ENCODE peak calls at places on chromosomes 5 and 9, in eight cellular contexts. One of them, this sample, is unnamed.
A peak's percentile ranks its signal among the peaks of the same experiment; 100 is the strongest.

GRCh38 chr5:127700237-127700766 is 2.9 kb upstream of the CCDC192 start:
- DNase-seq in right cardiac atrium: no peak
- DNase-seq in activated CD4-positive, alpha-beta T cell treated with anti-CD3 and anti-CD28 coated beads, Interleukin-2, amount 50 U/mL, for 1 hour: no peak
- DNase-seq in NCI-H1105 treated with DMSO at 0.1 percent for 48 hours: no peak
- DNase-seq in MM.1S: no peak
- DNase-seq in substantia nigra: no peak
- DNase-seq in kidney glomerular epithelial cell: no peak
- DNase-seq in activated T-helper 1 cell treated with anti-CD3 and anti-CD28 coated beads, Interleukin-12 subunit alpha, Interleukin-12 subunit beta, Interleukin-2, Interleukin-4 antibody, amounts not matched to agents 30 ng/mL and 10 ng/mL and 1 ng/mL, durations not matched to agents 14 hours and 24 hours and 36 hours: no peak
- DNase-seq in this sample: no peak

GRCh38 chr9:98994226-98995058 is 50.7 kb downstream of the COL15A1 start:
- DNase-seq in kidney glomerular epithelial cell: no peak
- DNase-seq in NCI-H1105 treated with DMSO at 0.1 percent for 48 hours: no peak
- DNase-seq in substantia nigra: no peak
- DNase-seq in activated T-helper 1 cell treated with anti-CD3 and anti-CD28 coated beads, Interleukin-12 subunit alpha, Interleukin-12 subunit beta, Interleukin-2, Interleukin-4 antibody, amounts not matched to agents 30 ng/mL and 10 ng/mL and 1 ng/mL, durations not matched to agents 14 hours and 24 hours and 36 hours: no peak
- DNase-seq in MM.1S: no peak
- DNase-seq in activated CD4-positive, alpha-beta T cell treated with anti-CD3 and anti-CD28 coated beads, Interleukin-2, amount 50 U/mL, for 1 hour: no peak
- DNase-seq in right cardiac atrium: no peak
- DNase-seq in this sample: no peak

GRCh38 chr5:158770506-158770905 is 329.2 kb downstream of the EBF1 start:
- DNase-seq in MM.1S: no peak
- DNase-seq in NCI-H1105 treated with DMSO at 0.1 percent for 48 hours: no peak
- DNase-seq in right cardiac atrium: no peak
- DNase-seq in activated CD4-positive, alpha-beta T cell treated with anti-CD3 and anti-CD28 coated beads, Interleukin-2, amount 50 U/mL, for 1 hour: no peak
- DNase-seq in kidney glomerular epithelial cell: no peak
- DNase-seq in substantia nigra: no peak
- DNase-seq in activated T-helper 1 cell treated with anti-CD3 and anti-CD28 coated beads, Interleukin-12 subunit alpha, Interleukin-12 subunit beta, Interleukin-2, Interleukin-4 antibody, amounts not matched to agents 30 ng/mL and 10 ng/mL and 1 ng/mL, durations not matched to agents 14 hours and 24 hours and 36 hours: no peak
- DNase-seq in this sample: no peak

GRCh38 chr9:38178282-38178681 is 109.3 kb upstream of the SHB start:
- DNase-seq in kidney glomerular epithelial cell: no peak
- DNase-seq in MM.1S: no peak
- DNase-seq in right cardiac atrium: no peak
- DNase-seq in activated T-helper 1 cell treated with anti-CD3 and anti-CD28 coated beads, Interleukin-12 subunit alpha, Interleukin-12 subunit beta, Interleukin-2, Interleukin-4 antibody, amounts not matched to agents 30 ng/mL and 10 ng/mL and 1 ng/mL, durations not matched to agents 14 hours and 24 hours and 36 hours: no peak
- DNase-seq in substantia nigra: no peak
- DNase-seq in NCI-H1105 treated with DMSO at 0.1 percent for 48 hours: no peak
- DNase-seq in activated CD4-positive, alpha-beta T cell treated with anti-CD3 and anti-CD28 coated beads, Interleukin-2, amount 50 U/mL, for 1 hour: no peak
- DNase-seq in this sample: no peak

GRCh38 chr9:7009065-7009464 is 251.3 kb downstream of the KDM4C start:
- DNase-seq in substantia nigra: no peak
- DNase-seq in kidney glomerular epithelial cell: no peak
- DNase-seq in activated CD4-positive, alpha-beta T cell treated with anti-CD3 and anti-CD28 coated beads, Interleukin-2, amount 50 U/mL, for 1 hour: no peak
- DNase-seq in right cardiac atrium: no peak
- DNase-seq in activated T-helper 1 cell treated with anti-CD3 and anti-CD28 coated beads, Interleukin-12 subunit alpha, Interleukin-12 subunit beta, Interleukin-2, Interleukin-4 antibody, amounts not matched to agents 30 ng/mL and 10 ng/mL and 1 ng/mL, durations not matched to agents 14 hours and 24 hours and 36 hours: no peak
- DNase-seq in MM.1S: no peak
- DNase-seq in NCI-H1105 treated with DMSO at 0.1 percent for 48 hours: no peak
- DNase-seq in this sample: no peak

GRCh38 chr5:33854733-33855151 is 37.0 kb downstream of the ADAMTS12 start:
- DNase-seq in substantia nigra: no peak
- DNase-seq in kidney glomerular epithelial cell: peak; percentile 93
- DNase-seq in activated CD4-positive, alpha-beta T cell treated with anti-CD3 and anti-CD28 coated beads, Interleukin-2, amount 50 U/mL, for 1 hour: no peak
- DNase-seq in right cardiac atrium: peak; percentile 18
- DNase-seq in NCI-H1105 treated with DMSO at 0.1 percent for 48 hours: no peak
- DNase-seq in activated T-helper 1 cell treated with anti-CD3 and anti-CD28 coated beads, Interleukin-12 subunit alpha, Interleukin-12 subunit beta, Interleukin-2, Interleukin-4 antibody, amounts not matched to agents 30 ng/mL and 10 ng/mL and 1 ng/mL, durations not matched to agents 14 hours and 24 hours and 36 hours: no peak
- DNase-seq in MM.1S: no peak
- DNase-seq in this sample: no peak

GRCh38 chr9:134234001-134234660 is 69.8 kb upstream of the RNU6ATAC start:
- DNase-seq in MM.1S: no peak
- DNase-seq in substantia nigra: no peak
- DNase-seq in activated T-helper 1 cell treated with anti-CD3 and anti-CD28 coated beads, Interleukin-12 subunit alpha, Interleukin-12 subunit beta, Interleukin-2, Interleukin-4 antibody, amounts not matched to agents 30 ng/mL and 10 ng/mL and 1 ng/mL, durations not matched to agents 14 hours and 24 hours and 36 hours: no peak
- DNase-seq in NCI-H1105 treated with DMSO at 0.1 percent for 48 hours: peak; percentile 9
- DNase-seq in activated CD4-positive, alpha-beta T cell treated with anti-CD3 and anti-CD28 coated beads, Interleukin-2, amount 50 U/mL, for 1 hour: no peak
- DNase-seq in kidney glomerular epithelial cell: no peak
- DNase-seq in right cardiac atrium: no peak
- DNase-seq in this sample: no peak

GRCh38 chr9:120916573-120916972 is 10.0 kb downstream of the TRAF1 start:
- DNase-seq in activated CD4-positive, alpha-beta T cell treated with anti-CD3 and anti-CD28 coated beads, Interleukin-2, amount 50 U/mL, for 1 hour: no peak
- DNase-seq in activated T-helper 1 cell treated with anti-CD3 and anti-CD28 coated beads, Interleukin-12 subunit alpha, Interleukin-12 subunit beta, Interleukin-2, Interleukin-4 antibody, amounts not matched to agents 30 ng/mL and 10 ng/mL and 1 ng/mL, durations not matched to agents 14 hours and 24 hours and 36 hours: no peak
- DNase-seq in MM.1S: no peak
- DNase-seq in NCI-H1105 treated with DMSO at 0.1 percent for 48 hours: no peak
- DNase-seq in substantia nigra: peak; percentile 43
- DNase-seq in kidney glomerular epithelial cell: no peak
- DNase-seq in right cardiac atrium: peak; percentile 75
- DNase-seq in this sample: peak; percentile 83

GRCh38 chr9:124128568-124128967 is 117.0 kb downstream of the LHX2 start:
- DNase-seq in right cardiac atrium: no peak
- DNase-seq in NCI-H1105 treated with DMSO at 0.1 percent for 48 hours: no peak
- DNase-seq in activated CD4-positive, alpha-beta T cell treated with anti-CD3 and anti-CD28 coated beads, Interleukin-2, amount 50 U/mL, for 1 hour: no peak
- DNase-seq in substantia nigra: no peak
- DNase-seq in activated T-helper 1 cell treated with anti-CD3 and anti-CD28 coated beads, Interleukin-12 subunit alpha, Interleukin-12 subunit beta, Interleukin-2, Interleukin-4 antibody, amounts not matched to agents 30 ng/mL and 10 ng/mL and 1 ng/mL, durations not matched to agents 14 hours and 24 hours and 36 hours: no peak
- DNase-seq in MM.1S: no peak
- DNase-seq in kidney glomerular epithelial cell: no peak
- DNase-seq in this sample: no peak

GRCh38 chr5:154567155-154567554 is 89.1 kb upstream of the HAND1 start:
- DNase-seq in activated T-helper 1 cell treated with anti-CD3 and anti-CD28 coated beads, Interleukin-12 subunit alpha, Interleukin-12 subunit beta, Interleukin-2, Interleukin-4 antibody, amounts not matched to agents 30 ng/mL and 10 ng/mL and 1 ng/mL, durations not matched to agents 14 hours and 24 hours and 36 hours: no peak
- DNase-seq in kidney glomerular epithelial cell: no peak
- DNase-seq in substantia nigra: no peak
- DNase-seq in NCI-H1105 treated with DMSO at 0.1 percent for 48 hours: no peak
- DNase-seq in activated CD4-positive, alpha-beta T cell treated with anti-CD3 and anti-CD28 coated beads, Interleukin-2, amount 50 U/mL, for 1 hour: no peak
- DNase-seq in right cardiac atrium: no peak
- DNase-seq in MM.1S: no peak
- DNase-seq in this sample: no peak

GRCh38 chr5:94746731-94747124 is 128.3 kb downstream of the SLF1 start:
- DNase-seq in activated T-helper 1 cell treated with anti-CD3 and anti-CD28 coated beads, Interleukin-12 subunit alpha, Interleukin-12 subunit beta, Interleukin-2, Interleukin-4 antibody, amounts not matched to agents 30 ng/mL and 10 ng/mL and 1 ng/mL, durations not matched to agents 14 hours and 24 hours and 36 hours: no peak
- DNase-seq in activated CD4-positive, alpha-beta T cell treated with anti-CD3 and anti-CD28 coated beads, Interleukin-2, amount 50 U/mL, for 1 hour: no peak
- DNase-seq in right cardiac atrium: no peak
- DNase-seq in MM.1S: no peak
- DNase-seq in kidney glomerular epithelial cell: peak; percentile 13
- DNase-seq in NCI-H1105 treated with DMSO at 0.1 percent for 48 hours: no peak
- DNase-seq in substantia nigra: no peak
- DNase-seq in this sample: no peak

GRCh38 chr9:126232461-126232860 is 94.2 kb upstream of the MVB12B start:
- DNase-seq in MM.1S: no peak
- DNase-seq in activated T-helper 1 cell treated with anti-CD3 and anti-CD28 coated beads, Interleukin-12 subunit alpha, Interleukin-12 subunit beta, Interleukin-2, Interleukin-4 antibody, amounts not matched to agents 30 ng/mL and 10 ng/mL and 1 ng/mL, durations not matched to agents 14 hours and 24 hours and 36 hours: no peak
- DNase-seq in right cardiac atrium: no peak
- DNase-seq in kidney glomerular epithelial cell: no peak
- DNase-seq in NCI-H1105 treated with DMSO at 0.1 percent for 48 hours: no peak
- DNase-seq in substantia nigra: no peak
- DNase-seq in activated CD4-positive, alpha-beta T cell treated with anti-CD3 and anti-CD28 coated beads, Interleukin-2, amount 50 U/mL, for 1 hour: no peak
- DNase-seq in this sample: no peak

GRCh38 chr5:76710991-76711390 is 4.9 kb upstream of the F2R start:
- DNase-seq in substantia nigra: no peak
- DNase-seq in kidney glomerular epithelial cell: peak; percentile 17
- DNase-seq in activated CD4-positive, alpha-beta T cell treated with anti-CD3 and anti-CD28 coated beads, Interleukin-2, amount 50 U/mL, for 1 hour: no peak
- DNase-seq in right cardiac atrium: no peak
- DNase-seq in NCI-H1105 treated with DMSO at 0.1 percent for 48 hours: no peak
- DNase-seq in MM.1S: peak; percentile 19
- DNase-seq in activated T-helper 1 cell treated with anti-CD3 and anti-CD28 coated beads, Interleukin-12 subunit alpha, Interleukin-12 subunit beta, Interleukin-2, Interleukin-4 antibody, amounts not matched to agents 30 ng/mL and 10 ng/mL and 1 ng/mL, durations not matched to agents 14 hours and 24 hours and 36 hours: no peak
- DNase-seq in this sample: no peak

GRCh38 chr5:159430361-159431018 is 100.2 kb upstream of the IL12B start:
- DNase-seq in substantia nigra: no peak
- DNase-seq in activated T-helper 1 cell treated with anti-CD3 and anti-CD28 coated beads, Interleukin-12 subunit alpha, Interleukin-12 subunit beta, Interleukin-2, Interleukin-4 antibody, amounts not matched to agents 30 ng/mL and 10 ng/mL and 1 ng/mL, durations not matched to agents 14 hours and 24 hours and 36 hours: no peak
- DNase-seq in MM.1S: no peak
- DNase-seq in activated CD4-positive, alpha-beta T cell treated with anti-CD3 and anti-CD28 coated beads, Interleukin-2, amount 50 U/mL, for 1 hour: no peak
- DNase-seq in kidney glomerular epithelial cell: no peak
- DNase-seq in right cardiac atrium: no peak
- DNase-seq in NCI-H1105 treated with DMSO at 0.1 percent for 48 hours: no peak
- DNase-seq in this sample: no peak

GRCh38 chr5:113510836-113511451 is 2.5 kb upstream of the YTHDC2 start:
- DNase-seq in NCI-H1105 treated with DMSO at 0.1 percent for 48 hours: peak; percentile 30
- DNase-seq in MM.1S: peak; percentile 65
- DNase-seq in activated T-helper 1 cell treated with anti-CD3 and anti-CD28 coated beads, Interleukin-12 subunit alpha, Interleukin-12 subunit beta, Interleukin-2, Interleukin-4 antibody, amounts not matched to agents 30 ng/mL and 10 ng/mL and 1 ng/mL, durations not matched to agents 14 hours and 24 hours and 36 hours: no peak
- DNase-seq in right cardiac atrium: no peak
- DNase-seq in activated CD4-positive, alpha-beta T cell treated with anti-CD3 and anti-CD28 coated beads, Interleukin-2, amount 50 U/mL, for 1 hour: no peak
- DNase-seq in kidney glomerular epithelial cell: peak; percentile 20
- DNase-seq in substantia nigra: no peak
- DNase-seq in this sample: no peak

GRCh38 chr5:116440329-116440895 is 134.2 kb downstream of the SEMA6A start:
- DNase-seq in activated CD4-positive, alpha-beta T cell treated with anti-CD3 and anti-CD28 coated beads, Interleukin-2, amount 50 U/mL, for 1 hour: no peak
- DNase-seq in substantia nigra: no peak
- DNase-seq in activated T-helper 1 cell treated with anti-CD3 and anti-CD28 coated beads, Interleukin-12 subunit alpha, Interleukin-12 subunit beta, Interleukin-2, Interleukin-4 antibody, amounts not matched to agents 30 ng/mL and 10 ng/mL and 1 ng/mL, durations not matched to agents 14 hours and 24 hours and 36 hours: no peak
- DNase-seq in right cardiac atrium: no peak
- DNase-seq in NCI-H1105 treated with DMSO at 0.1 percent for 48 hours: no peak
- DNase-seq in kidney glomerular epithelial cell: no peak
- DNase-seq in MM.1S: no peak
- DNase-seq in this sample: no peak

GRCh38 chr5:10863763-10864383 is 102.8 kb upstream of the DAP start:
- DNase-seq in NCI-H1105 treated with DMSO at 0.1 percent for 48 hours: no peak
- DNase-seq in activated T-helper 1 cell treated with anti-CD3 and anti-CD28 coated beads, Interleukin-12 subunit alpha, Interleukin-12 subunit beta, Interleukin-2, Interleukin-4 antibody, amounts not matched to agents 30 ng/mL and 10 ng/mL and 1 ng/mL, durations not matched to agents 14 hours and 24 hours and 36 hours: peak; percentile 19
- DNase-seq in MM.1S: peak; percentile 56
- DNase-seq in right cardiac atrium: no peak
- DNase-seq in kidney glomerular epithelial cell: no peak
- DNase-seq in activated CD4-positive, alpha-beta T cell treated with anti-CD3 and anti-CD28 coated beads, Interleukin-2, amount 50 U/mL, for 1 hour: peak; percentile 46
- DNase-seq in substantia nigra: peak; percentile 32
- DNase-seq in this sample: peak; percentile 57

GRCh38 chr9:130833324-130833990 is 1.6 kb upstream of the ABL1 start:
- DNase-seq in kidney glomerular epithelial cell: no peak
- DNase-seq in substantia nigra: no peak
- DNase-seq in NCI-H1105 treated with DMSO at 0.1 percent for 48 hours: no peak
- DNase-seq in activated CD4-positive, alpha-beta T cell treated with anti-CD3 and anti-CD28 coated beads, Interleukin-2, amount 50 U/mL, for 1 hour: no peak
- DNase-seq in right cardiac atrium: no peak
- DNase-seq in activated T-helper 1 cell treated with anti-CD3 and anti-CD28 coated beads, Interleukin-12 subunit alpha, Interleukin-12 subunit beta, Interleukin-2, Interleukin-4 antibody, amounts not matched to agents 30 ng/mL and 10 ng/mL and 1 ng/mL, durations not matched to agents 14 hours and 24 hours and 36 hours: no peak
- DNase-seq in MM.1S: no peak
- DNase-seq in this sample: no peak

GRCh38 chr5:171149772-171150171 is 159.3 kb upstream of the TLX3 start:
- DNase-seq in activated CD4-positive, alpha-beta T cell treated with anti-CD3 and anti-CD28 coated beads, Interleukin-2, amount 50 U/mL, for 1 hour: no peak
- DNase-seq in NCI-H1105 treated with DMSO at 0.1 percent for 48 hours: peak; percentile 76
- DNase-seq in right cardiac atrium: no peak
- DNase-seq in substantia nigra: no peak
- DNase-seq in MM.1S: peak; percentile 60
- DNase-seq in activated T-helper 1 cell treated with anti-CD3 and anti-CD28 coated beads, Interleukin-12 subunit alpha, Interleukin-12 subunit beta, Interleukin-2, Interleukin-4 antibody, amounts not matched to agents 30 ng/mL and 10 ng/mL and 1 ng/mL, durations not matched to agents 14 hours and 24 hours and 36 hours: no peak
- DNase-seq in kidney glomerular epithelial cell: no peak
- DNase-seq in this sample: no peak

GRCh38 chr5:8981496-8981895 is 564.4 kb downstream of the SEMA5A start:
- DNase-seq in substantia nigra: no peak
- DNase-seq in activated CD4-positive, alpha-beta T cell treated with anti-CD3 and anti-CD28 coated beads, Interleukin-2, amount 50 U/mL, for 1 hour: no peak
- DNase-seq in activated T-helper 1 cell treated with anti-CD3 and anti-CD28 coated beads, Interleukin-12 subunit alpha, Interleukin-12 subunit beta, Interleukin-2, Interleukin-4 antibody, amounts not matched to agents 30 ng/mL and 10 ng/mL and 1 ng/mL, durations not matched to agents 14 hours and 24 hours and 36 hours: no peak
- DNase-seq in MM.1S: no peak
- DNase-seq in right cardiac atrium: no peak
- DNase-seq in NCI-H1105 treated with DMSO at 0.1 percent for 48 hours: no peak
- DNase-seq in kidney glomerular epithelial cell: peak; percentile 20
- DNase-seq in this sample: no peak

GRCh38 chr9:124342946-124343485 is 72.2 kb downstream of the PSMB7 start:
- DNase-seq in right cardiac atrium: peak; percentile 72
- DNase-seq in kidney glomerular epithelial cell: peak; percentile 84
- DNase-seq in activated CD4-positive, alpha-beta T cell treated with anti-CD3 and anti-CD28 coated beads, Interleukin-2, amount 50 U/mL, for 1 hour: no peak
- DNase-seq in activated T-helper 1 cell treated with anti-CD3 and anti-CD28 coated beads, Interleukin-12 subunit alpha, Interleukin-12 subunit beta, Interleukin-2, Interleukin-4 antibody, amounts not matched to agents 30 ng/mL and 10 ng/mL and 1 ng/mL, durations not matched to agents 14 hours and 24 hours and 36 hours: no peak
- DNase-seq in substantia nigra: no peak
- DNase-seq in MM.1S: no peak
- DNase-seq in NCI-H1105 treated with DMSO at 0.1 percent for 48 hours: peak; percentile 22
- DNase-seq in this sample: peak; percentile 59

GRCh38 chr5:134111741-134112647 is 2.5 kb upstream of the TCF7 start:
- DNase-seq in activated CD4-positive, alpha-beta T cell treated with anti-CD3 and anti-CD28 coated beads, Interleukin-2, amount 50 U/mL, for 1 hour: no peak
- DNase-seq in substantia nigra: no peak
- DNase-seq in right cardiac atrium: no peak
- DNase-seq in MM.1S: no peak
- DNase-seq in kidney glomerular epithelial cell: peak; percentile 52
- DNase-seq in NCI-H1105 treated with DMSO at 0.1 percent for 48 hours: no peak
- DNase-seq in activated T-helper 1 cell treated with anti-CD3 and anti-CD28 coated beads, Interleukin-12 subunit alpha, Interleukin-12 subunit beta, Interleukin-2, Interleukin-4 antibody, amounts not matched to agents 30 ng/mL and 10 ng/mL and 1 ng/mL, durations not matched to agents 14 hours and 24 hours and 36 hours: peak; percentile 35
- DNase-seq in this sample: no peak

GRCh38 chr5:55407059-55407684 is 99.4 kb downstream of the MTREX start:
- DNase-seq in right cardiac atrium: no peak
- DNase-seq in activated T-helper 1 cell treated with anti-CD3 and anti-CD28 coated beads, Interleukin-12 subunit alpha, Interleukin-12 subunit beta, Interleukin-2, Interleukin-4 antibody, amounts not matched to agents 30 ng/mL and 10 ng/mL and 1 ng/mL, durations not matched to agents 14 hours and 24 hours and 36 hours: no peak
- DNase-seq in NCI-H1105 treated with DMSO at 0.1 percent for 48 hours: peak; percentile 11
- DNase-seq in kidney glomerular epithelial cell: peak; percentile 33
- DNase-seq in MM.1S: peak; percentile 21
- DNase-seq in substantia nigra: peak; percentile 31
- DNase-seq in activated CD4-positive, alpha-beta T cell treated with anti-CD3 and anti-CD28 coated beads, Interleukin-2, amount 50 U/mL, for 1 hour: no peak
- DNase-seq in this sample: no peak

GRCh38 chr9:101427957-101428655 is 7.5 kb downstream of the ALDOB start:
- DNase-seq in activated T-helper 1 cell treated with anti-CD3 and anti-CD28 coated beads, Interleukin-12 subunit alpha, Interleukin-12 subunit beta, Interleukin-2, Interleukin-4 antibody, amounts not matched to agents 30 ng/mL and 10 ng/mL and 1 ng/mL, durations not matched to agents 14 hours and 24 hours and 36 hours: no peak
- DNase-seq in NCI-H1105 treated with DMSO at 0.1 percent for 48 hours: no peak
- DNase-seq in activated CD4-positive, alpha-beta T cell treated with anti-CD3 and anti-CD28 coated beads, Interleukin-2, amount 50 U/mL, for 1 hour: no peak
- DNase-seq in MM.1S: peak; percentile 97
- DNase-seq in right cardiac atrium: no peak
- DNase-seq in kidney glomerular epithelial cell: no peak
- DNase-seq in substantia nigra: no peak
- DNase-seq in this sample: no peak

GRCh38 chr5:180607861-180608571 is 16.7 kb upstream of the SCGB3A1 start:
- DNase-seq in NCI-H1105 treated with DMSO at 0.1 percent for 48 hours: no peak
- DNase-seq in activated CD4-positive, alpha-beta T cell treated with anti-CD3 and anti-CD28 coated beads, Interleukin-2, amount 50 U/mL, for 1 hour: no peak
- DNase-seq in MM.1S: peak; percentile 23
- DNase-seq in substantia nigra: no peak
- DNase-seq in kidney glomerular epithelial cell: peak; percentile 35
- DNase-seq in right cardiac atrium: no peak
- DNase-seq in activated T-helper 1 cell treated with anti-CD3 and anti-CD28 coated beads, Interleukin-12 subunit alpha, Interleukin-12 subunit beta, Interleukin-2, Interleukin-4 antibody, amounts not matched to agents 30 ng/mL and 10 ng/mL and 1 ng/mL, durations not matched to agents 14 hours and 24 hours and 36 hours: no peak
- DNase-seq in this sample: peak; percentile 13

GRCh38 chr5:181120311-181120710 is 10.7 kb downstream of the OR2V1 start:
- DNase-seq in MM.1S: no peak
- DNase-seq in activated T-helper 1 cell treated with anti-CD3 and anti-CD28 coated beads, Interleukin-12 subunit alpha, Interleukin-12 subunit beta, Interleukin-2, Interleukin-4 antibody, amounts not matched to agents 30 ng/mL and 10 ng/mL and 1 ng/mL, durations not matched to agents 14 hours and 24 hours and 36 hours: no peak
- DNase-seq in right cardiac atrium: no peak
- DNase-seq in NCI-H1105 treated with DMSO at 0.1 percent for 48 hours: no peak
- DNase-seq in substantia nigra: no peak
- DNase-seq in activated CD4-positive, alpha-beta T cell treated with anti-CD3 and anti-CD28 coated beads, Interleukin-2, amount 50 U/mL, for 1 hour: no peak
- DNase-seq in kidney glomerular epithelial cell: peak; percentile 4
- DNase-seq in this sample: no peak